ENCODE peak calls at places on chromosomes 11 and 22, in four cellular contexts. P is putamen, Y is EH, I is NCI-H748 treated with DMSO at 0.1 percent for 48 hours. U is an unnamed sample.

GRCh38 chr11:61923166-61924015 is 6.0 kb upstream of the RAB3IL1 start:
- DNase-seq in P (no peak), I (no peak), Y (peak), U (no peak)

GRCh38 chr11:134792677-134793076 is 380.6 kb upstream of the B3GAT1 start:
- DNase-seq in I (no peak), P (no peak), Y (no peak), U (no peak)

GRCh38 chr11:84089072-84090057 is 803.2 kb upstream of the CCDC90B start:
- DNase-seq in I (peak), Y (no peak), P (peak), U (peak)

GRCh38 chr11:23997356-23997755 is 499.5 kb upstream of the LUZP2 start:
- DNase-seq in I (no peak), Y (no peak), P (no peak), U (no peak)

GRCh38 chr11:47564933-47565339 is 463 bp upstream of the PTPMT1 start:
- DNase-seq in P (no peak), I (no peak), Y (no peak), U (no peak)

GRCh38 chr22:46449974-46450745 is 87.3 kb downstream of the CELSR1 start:
- DNase-seq in I (no peak), P (no peak), Y (no peak), U (no peak)

GRCh38 chr11:11430431-11430830 is 77.4 kb upstream of the CSNK2A3 start:
- DNase-seq in I (no peak), Y (peak), P (no peak), U (no peak)

GRCh38 chr11:74008373-74009229 is at the start of gene UCP3:
- DNase-seq in I (no peak), Y (no peak), P (no peak), U (no peak)

GRCh38 chr11:17602105-17603001 is 55.3 kb downstream of the OTOG start:
- DNase-seq in Y (no peak), P (no peak), I (no peak), U (no peak)

GRCh38 chr11:61684870-61685610 is 4.8 kb downstream of the DAGLA start:
- DNase-seq in I (no peak), P (no peak), Y (peak), U (no peak)

GRCh38 chr11:122671270-122671906 is 15.9 kb downstream of the UBASH3B start:
- DNase-seq in P (no peak), Y (peak), I (no peak), U (no peak)

GRCh38 chr11:83971063-83971462 is 684.9 kb upstream of the CCDC90B start:
- DNase-seq in Y (no peak), I (no peak), P (peak), U (no peak)

GRCh38 chr11:125398994-125399638 is 96.9 kb downstream of the FEZ1 start:
- DNase-seq in P (peak), Y (no peak), I (no peak), U (no peak)

GRCh38 chr11:72226701-72227100 is 2.1 kb downstream of the INPPL1 start:
- DNase-seq in I (no peak), Y (no peak), P (no peak), U (no peak)

GRCh38 chr11:208177-208916 is 839 bp downstream of the RIC8A start:
- DNase-seq in P (peak), Y (peak), I (peak), U (peak)

GRCh38 chr11:45872513-45873356 is 12.7 kb upstream of the MAPK8IP1 start:
- DNase-seq in I (peak), Y (peak), P (peak), U (peak)

GRCh38 chr11:129278586-129279319 is 86.6 kb upstream of the ARHGAP32 start:
- DNase-seq in P (no peak), I (no peak), Y (peak), U (no peak)

GRCh38 chr22:39650996-39651782 is 80.6 kb downstream of the CACNA1I start:
- DNase-seq in I (no peak), P (no peak), Y (no peak), U (no peak)

GRCh38 chr22:19868333-19868732 is 13.7 kb upstream of the GNB1L start:
- DNase-seq in Y (no peak), P (no peak), I (no peak), U (no peak)